ENCODE peak calls at places on chromosomes 6 and 20, in four cellular contexts. J, B, M and X are unnamed samples.

GRCh38 chr6:104689551-104690205 is 170.0 kb downstream of the HACE1 start:
- DNase-seq in J (no peak), B (no peak), M (no peak), X (no peak)

GRCh38 chr6:134436281-134436815 is 118.4 kb upstream of the SGK1 start:
- DNase-seq in J (peak), B (peak), M (peak), X (no peak)

GRCh38 chr6:52352239-52353008 is 9.5 kb upstream of the PAQR8 start:
- DNase-seq in J (no peak), B (no peak), M (peak), X (peak)

GRCh38 chr20:41098703-41099250 is 38.6 kb upstream of the PLCG1 start:
- DNase-seq in J (no peak), B (no peak), M (no peak), X (peak)

GRCh38 chr6:156160788-156161150 is 616.4 kb upstream of the ARID1B start:
- DNase-seq in J (no peak), B (no peak), M (no peak), X (peak)

GRCh38 chr6:38997128-38997761 is 51.3 kb upstream of the GLP1R start:
- DNase-seq in J (peak), B (peak), M (no peak), X (no peak)

GRCh38 chr6:13615802-13616140 is 636 bp downstream of the NOL7 start:
- DNase-seq in J (no peak), B (peak), M (no peak), X (peak)

GRCh38 chr6:141107562-141108160 is 1025.1 kb upstream of the GJE1 start:
- DNase-seq in J (no peak), B (no peak), M (no peak), X (no peak)

GRCh38 chr6:92647630-92648029 is 771.7 kb downstream of the EPHA7 start:
- DNase-seq in J (no peak), B (no peak), M (no peak), X (no peak)

GRCh38 chr6:158255974-158256601 is 56.2 kb upstream of the TULP4 start:
- DNase-seq in J (no peak), B (no peak), M (no peak), X (no peak)

GRCh38 chr6:136792066-136792944 is at the start of gene MAP3K5:
- DNase-seq in J (no peak), B (peak), M (no peak), X (peak)

GRCh38 chr6:41429506-41430504 is 94.4 kb downstream of the NCR2 start:
- DNase-seq in J (no peak), B (no peak), M (no peak), X (no peak)

GRCh38 chr6:105646391-105646867 is 243.5 kb upstream of the PREP start:
- DNase-seq in J (peak), B (no peak), M (peak), X (no peak)

GRCh38 chr6:7671581-7671980 is 54.3 kb upstream of the BMP6 start:
- DNase-seq in J (no peak), B (no peak), M (no peak), X (no peak)

GRCh38 chr6:75624988-75625387 is 23.3 kb downstream of the SENP6 start:
- DNase-seq in J (no peak), B (no peak), M (no peak), X (no peak)

GRCh38 chr6:116779569-116780164 is 14.1 kb upstream of the FAM162B start:
- DNase-seq in J (no peak), B (peak), M (no peak), X (no peak)

GRCh38 chr20:41428285-41428684 is 61.7 kb upstream of the EMILIN3 start:
- DNase-seq in J (no peak), B (peak), M (no peak), X (no peak)

GRCh38 chr6:80676386-80676785 is 569.9 kb downstream of the BCKDHB start:
- DNase-seq in J (no peak), B (no peak), M (no peak), X (no peak)

GRCh38 chr20:53752971-53753879 is 159.6 kb upstream of the ZNF217 start:
- DNase-seq in J (no peak), B (peak), M (no peak), X (no peak)

GRCh38 chr6:168181776-168182765 is 103.1 kb upstream of the FRMD1 start:
- DNase-seq in J (no peak), B (no peak), M (no peak), X (no peak)

GRCh38 chr6:111260570-111261298 is 173.4 kb downstream of the SLC16A10 start:
- DNase-seq in J (no peak), B (peak), M (no peak), X (no peak)

GRCh38 chr20:39850821-39851330 is 838.2 kb downstream of the MAFB start:
- DNase-seq in J (no peak), B (no peak), M (no peak), X (no peak)

GRCh38 chr20:15611579-15611978 is 961.7 kb downstream of the KIF16B start:
- DNase-seq in J (no peak), B (no peak), M (no peak), X (no peak)

GRCh38 chr20:49937023-49937929 is 1.1 kb downstream of the RNF114 start:
- DNase-seq in J (no peak), B (no peak), M (no peak), X (peak)

GRCh38 chr20:53734006-53734688 is 140.5 kb upstream of the ZNF217 start:
- DNase-seq in J (no peak), B (no peak), M (no peak), X (no peak)

GRCh38 chr20:64160536-64161495 is 3.4 kb upstream of the MYT1 start:
- DNase-seq in J (no peak), B (no peak), M (no peak), X (no peak)

GRCh38 chr20:52994184-52994970 is 22.2 kb downstream of the TSHZ2 start:
- DNase-seq in J (no peak), B (no peak), M (no peak), X (no peak)

DNA sequence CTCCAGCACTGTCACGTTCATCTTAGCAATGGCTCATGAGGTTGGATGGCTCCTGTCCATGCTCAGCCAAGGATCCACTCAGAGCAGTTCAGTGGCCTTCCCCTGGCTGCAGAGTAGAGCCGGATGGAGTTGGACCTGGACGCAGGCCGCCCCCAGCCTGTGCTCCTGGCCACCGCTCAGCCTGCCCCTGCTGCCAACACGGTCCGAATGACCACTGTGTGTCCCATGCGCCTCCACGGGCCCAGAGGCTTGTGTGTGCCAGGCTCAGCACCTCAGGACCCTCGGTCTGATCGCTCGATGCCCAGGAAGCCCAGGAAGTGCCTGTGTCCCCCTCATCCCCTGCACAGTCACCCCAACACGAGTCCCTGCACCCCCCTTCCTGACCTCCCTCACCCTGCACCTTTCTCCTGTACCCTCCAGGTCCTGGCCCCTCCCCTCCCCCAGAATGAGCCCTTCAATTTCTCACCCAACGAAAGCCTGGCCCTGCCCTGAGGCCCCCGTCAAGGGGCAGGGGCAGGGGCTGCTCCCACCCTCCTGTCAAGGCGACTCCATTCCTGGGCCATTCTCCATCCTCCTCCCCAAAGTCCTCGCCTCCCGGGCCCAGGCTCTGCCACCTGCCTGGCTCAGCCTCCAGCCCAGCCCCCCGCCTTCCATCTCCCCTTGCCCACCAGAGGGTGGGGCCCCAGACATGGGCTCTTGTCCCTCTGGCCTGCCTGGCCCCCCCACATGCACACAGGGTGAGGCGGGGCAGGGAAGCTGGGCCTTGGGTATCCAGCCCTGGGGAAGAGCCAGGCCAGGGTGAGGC is 95.4 kb downstream of the YTHDF1 start:
- DNase-seq in J (no peak), B (no peak), M (no peak), X (no peak)
- TF ChIP-seq SPI1 in J (no peak), B (no peak), M (no peak), X (no peak)

DNA sequence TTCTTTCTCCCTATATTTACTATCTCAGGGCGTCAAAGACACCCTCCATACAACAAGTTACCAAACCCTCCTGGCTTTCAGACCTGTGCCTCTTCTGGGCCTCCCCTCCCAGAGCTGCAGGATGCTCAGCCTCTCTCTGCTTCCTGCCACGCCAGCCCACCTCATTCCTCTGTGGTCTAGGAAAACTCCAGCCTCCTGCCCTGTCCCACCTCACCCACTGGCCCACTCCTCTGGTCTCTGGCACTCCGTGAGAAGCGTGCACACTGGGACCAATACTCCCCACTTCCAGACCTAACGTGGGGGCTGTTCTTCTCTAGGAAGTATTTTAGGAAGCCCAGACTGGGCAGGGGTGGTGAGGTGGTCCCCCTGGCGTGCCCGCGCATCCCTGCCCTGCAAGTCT is 9.7 kb downstream of the AGPAT4 start:
- DNase-seq in J (no peak), B (no peak), M (no peak), X (no peak)
- TF ChIP-seq SPI1 in J (no peak), B (no peak), M (no peak), X (no peak)

DNA sequence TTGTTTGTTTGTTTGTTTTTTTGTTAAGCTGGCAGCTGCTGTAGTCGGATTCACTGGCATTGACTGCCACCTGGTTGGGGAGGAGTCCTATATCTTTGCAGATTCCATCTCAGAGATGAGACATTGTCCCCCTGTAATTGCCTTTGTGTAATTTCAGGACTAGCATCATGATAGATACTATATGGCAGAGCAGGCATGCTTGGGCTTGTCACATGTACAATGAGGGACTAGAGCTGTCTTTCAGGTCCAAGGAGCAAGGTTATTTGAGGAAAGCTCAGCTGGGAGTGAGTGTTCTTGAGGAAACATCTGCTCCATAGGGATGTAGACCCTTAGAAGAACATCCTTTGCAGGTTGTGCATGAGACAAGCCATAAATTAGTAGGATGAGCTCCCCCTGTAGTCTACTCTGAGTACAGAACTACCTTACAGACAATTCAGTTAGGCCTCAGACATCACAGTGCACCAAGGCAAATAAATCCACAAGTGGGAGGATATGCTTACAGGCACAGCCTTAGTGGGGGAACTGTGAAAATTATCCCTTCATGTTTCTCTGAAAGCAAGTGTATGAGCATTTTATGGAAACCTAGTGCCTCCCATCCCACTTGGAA is 62.1 kb downstream of the BMP2 start:
- DNase-seq in J (no peak), B (no peak), M (no peak), X (no peak)
- TF ChIP-seq SPI1 in J (no peak), B (no peak), M (no peak), X (no peak)

DNA sequence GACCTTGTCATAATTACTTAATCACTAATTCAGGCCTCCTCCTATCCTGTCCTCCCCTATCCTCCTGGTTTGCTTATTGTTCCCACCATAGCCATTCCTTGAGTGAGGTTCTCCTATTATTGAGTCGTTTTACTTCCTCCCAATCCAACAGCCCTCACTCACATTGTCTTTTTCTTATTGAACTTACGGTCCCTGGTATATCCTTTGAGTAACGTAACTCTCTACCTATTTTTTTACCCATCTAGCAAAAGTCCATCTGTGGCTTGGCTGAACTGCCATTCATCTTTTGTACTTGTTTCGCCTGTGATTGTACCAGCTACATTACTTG is 43.1 kb downstream of the DEK start:
- DNase-seq in J (no peak), B (no peak), M (no peak), X (no peak)
- TF ChIP-seq SPI1 in J (no peak), B (no peak), M (no peak), X (no peak)

DNA sequence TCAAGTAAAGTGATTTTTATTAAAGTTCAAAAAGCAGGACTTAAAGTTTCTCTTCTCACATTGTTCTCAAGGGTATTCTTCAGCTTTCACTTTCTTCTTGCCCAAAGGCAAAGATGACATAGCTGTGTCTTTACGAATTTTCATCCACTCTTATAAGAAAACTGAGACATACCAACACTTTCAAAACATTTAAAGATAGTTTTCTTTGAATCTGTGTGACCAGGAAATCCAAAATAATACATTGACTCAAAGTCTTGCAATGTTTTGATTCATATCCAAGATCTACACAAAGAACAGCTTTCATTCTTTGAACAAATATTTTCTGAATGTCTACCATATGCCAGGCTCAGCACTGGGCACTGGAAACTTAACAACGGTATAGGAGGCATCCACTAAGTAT is 117.9 kb downstream of the SIM1 start:
- DNase-seq in J (no peak), B (no peak), M (no peak), X (no peak)
- TF ChIP-seq SPI1 in J (no peak), B (no peak), M (no peak), X (no peak)

GRCh38 chr20:63100926-63101699 is 94.3 kb upstream of the BHLHE23 start:
- DNase-seq in J (no peak), B (no peak), M (no peak), X (no peak)
- TF ChIP-seq SPI1 in J (no peak), B (no peak), M (no peak), X (no peak)

DNA sequence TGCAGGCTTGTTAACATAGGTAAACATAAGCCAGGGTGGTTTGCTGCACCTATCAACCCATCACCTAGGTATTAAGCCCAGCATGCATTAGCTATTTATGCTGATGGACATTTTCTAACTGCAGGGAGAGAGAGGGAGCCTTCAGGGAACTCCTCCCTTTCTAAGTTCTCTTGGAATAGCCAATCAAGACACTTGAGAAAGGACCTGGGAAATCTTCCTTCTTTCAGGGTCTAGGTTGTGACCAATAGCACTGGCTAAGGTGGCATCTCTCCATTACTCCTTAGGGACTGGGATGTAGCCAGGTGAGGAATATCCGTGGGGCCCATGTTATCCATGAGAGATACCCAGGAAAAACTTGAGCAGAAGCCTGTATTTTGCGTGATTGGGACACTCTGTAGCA is 849.6 kb upstream of the MAP3K7 start:
- DNase-seq in J (no peak), B (no peak), M (no peak), X (no peak)
- TF ChIP-seq SPI1 in J (no peak), B (no peak), M (no peak), X (no peak)